ENCODE peak calls at places on chromosomes 16 and 17, in eight cellular contexts. One of them, this sample, is unnamed.

GRCh38 chr16:57997528-57998265 is 2.8 kb downstream of the ZNF319 start:
- DNase-seq in GM12865: no peak
- DNase-seq in pancreas: peak; percentile 74
- DNase-seq in neural progenitor cell: no peak
- DNase-seq in RWPE2: no peak
- DNase-seq in fibroblast of mammary gland: no peak
- DNase-seq in kidney: no peak
- DNase-seq in AG09309: no peak
- DNase-seq in this sample: no peak

GRCh38 chr16:12964466-12964865 is 63.1 kb downstream of the SHISA9 start:
- DNase-seq in GM12865: no peak
- DNase-seq in pancreas: no peak
- DNase-seq in neural progenitor cell: no peak
- DNase-seq in RWPE2: no peak
- DNase-seq in fibroblast of mammary gland: peak; percentile 4
- DNase-seq in kidney: no peak
- DNase-seq in AG09309: no peak
- DNase-seq in this sample: no peak

GRCh38 chr17:72456026-72456569 is 335.3 kb downstream of the SOX9 start:
- DNase-seq in GM12865: no peak
- DNase-seq in pancreas: no peak
- DNase-seq in neural progenitor cell: no peak
- DNase-seq in RWPE2: no peak
- DNase-seq in fibroblast of mammary gland: peak; percentile 40
- DNase-seq in kidney: no peak
- DNase-seq in AG09309: no peak
- DNase-seq in this sample: peak; percentile 60

GRCh38 chr16:46972971-46973456 is 460 bp downstream of the DNAJA2 start:
- DNase-seq in GM12865: peak; percentile 59
- DNase-seq in pancreas: peak; percentile 73
- DNase-seq in neural progenitor cell: peak; percentile 67
- DNase-seq in RWPE2: no peak
- DNase-seq in fibroblast of mammary gland: peak; percentile 12
- DNase-seq in kidney: peak; percentile 84
- DNase-seq in AG09309: no peak
- DNase-seq in this sample: no peak

GRCh38 chr17:69105907-69106730 is 35.6 kb downstream of the ABCA6 start:
- DNase-seq in GM12865: no peak
- DNase-seq in pancreas: no peak
- DNase-seq in neural progenitor cell: no peak
- DNase-seq in RWPE2: no peak
- DNase-seq in fibroblast of mammary gland: no peak
- DNase-seq in kidney: no peak
- DNase-seq in AG09309: no peak
- DNase-seq in this sample: no peak

GRCh38 chr17:63181856-63182255 is 215.8 kb downstream of the TANC2 start:
- DNase-seq in GM12865: no peak
- DNase-seq in pancreas: no peak
- DNase-seq in neural progenitor cell: no peak
- DNase-seq in RWPE2: no peak
- DNase-seq in fibroblast of mammary gland: no peak
- DNase-seq in kidney: no peak
- DNase-seq in AG09309: no peak
- DNase-seq in this sample: no peak

GRCh38 chr16:49453001-49453400 is 79.4 kb downstream of the C16orf78 start:
- DNase-seq in GM12865: no peak
- DNase-seq in pancreas: no peak
- DNase-seq in neural progenitor cell: no peak
- DNase-seq in RWPE2: peak; percentile 30
- DNase-seq in fibroblast of mammary gland: no peak
- DNase-seq in kidney: no peak
- DNase-seq in AG09309: no peak
- DNase-seq in this sample: no peak

GRCh38 chr16:87216148-87216823 is 100.9 kb downstream of the C16orf95 start:
- DNase-seq in GM12865: no peak
- DNase-seq in pancreas: no peak
- DNase-seq in neural progenitor cell: no peak
- DNase-seq in RWPE2: no peak
- DNase-seq in fibroblast of mammary gland: no peak
- DNase-seq in kidney: no peak
- DNase-seq in AG09309: no peak
- DNase-seq in this sample: no peak

GRCh38 chr17:42991471-42991870 is 6.7 kb upstream of the RPL27 start:
- DNase-seq in GM12865: no peak
- DNase-seq in pancreas: no peak
- DNase-seq in neural progenitor cell: no peak
- DNase-seq in RWPE2: no peak
- DNase-seq in fibroblast of mammary gland: no peak
- DNase-seq in kidney: no peak
- DNase-seq in AG09309: no peak
- DNase-seq in this sample: no peak

GRCh38 chr16:16021020-16021419 is 71.6 kb downstream of the ABCC1 start:
- DNase-seq in GM12865: no peak
- DNase-seq in pancreas: no peak
- DNase-seq in neural progenitor cell: no peak
- DNase-seq in RWPE2: no peak
- DNase-seq in fibroblast of mammary gland: no peak
- DNase-seq in kidney: no peak
- DNase-seq in AG09309: no peak
- DNase-seq in this sample: no peak

GRCh38 chr16:16022683-16023064 is 73.3 kb downstream of the ABCC1 start:
- DNase-seq in GM12865: no peak
- DNase-seq in pancreas: no peak
- DNase-seq in neural progenitor cell: no peak
- DNase-seq in RWPE2: no peak
- DNase-seq in fibroblast of mammary gland: no peak
- DNase-seq in kidney: no peak
- DNase-seq in AG09309: no peak
- DNase-seq in this sample: no peak

GRCh38 chr16:16021646-16021987 is 72.2 kb downstream of the ABCC1 start:
- DNase-seq in GM12865: no peak
- DNase-seq in pancreas: no peak
- DNase-seq in neural progenitor cell: no peak
- DNase-seq in RWPE2: no peak
- DNase-seq in fibroblast of mammary gland: no peak
- DNase-seq in kidney: no peak
- DNase-seq in AG09309: no peak
- DNase-seq in this sample: no peak

GRCh38 chr16:16020291-16020690 is 70.9 kb downstream of the ABCC1 start:
- DNase-seq in GM12865: no peak
- DNase-seq in pancreas: no peak
- DNase-seq in neural progenitor cell: no peak
- DNase-seq in RWPE2: no peak
- DNase-seq in fibroblast of mammary gland: no peak
- DNase-seq in kidney: no peak
- DNase-seq in AG09309: no peak
- DNase-seq in this sample: no peak

GRCh38 chr16:16021988-16022682 is 72.7 kb downstream of the ABCC1 start:
- DNase-seq in GM12865: no peak
- DNase-seq in pancreas: peak; percentile 95
- DNase-seq in neural progenitor cell: peak; percentile 54
- DNase-seq in RWPE2: peak; percentile 95
- DNase-seq in fibroblast of mammary gland: peak; percentile 98
- DNase-seq in kidney: peak; percentile 98
- DNase-seq in AG09309: peak; percentile 79
- DNase-seq in this sample: peak; percentile 95
- H3K4me3 ChIP-seq in GM12865: no peak overlapping the region
- H3K4me3 ChIP-seq in pancreas: no peak overlapping the region
- H3K4me3 ChIP-seq in neural progenitor cell: no peak overlapping the region
- H3K4me3 ChIP-seq in RWPE2: no peak overlapping the region
- H3K4me3 ChIP-seq in fibroblast of mammary gland: no peak overlapping the region
- H3K4me3 ChIP-seq in kidney: no peak overlapping the region
- H3K4me3 ChIP-seq in AG09309: no peak overlapping the region
- H3K4me3 ChIP-seq in this sample: no peak overlapping the region

GRCh38 chr17:79840204-79840988 is 1.2 kb upstream of the CBX4 start:
- DNase-seq in GM12865: peak; percentile 14
- DNase-seq in pancreas: peak; percentile 86
- DNase-seq in neural progenitor cell: peak; percentile 78
- DNase-seq in RWPE2: no peak
- DNase-seq in fibroblast of mammary gland: peak; percentile 41
- DNase-seq in kidney: peak; percentile 86
- DNase-seq in AG09309: no peak
- DNase-seq in this sample: peak; percentile 28

GRCh38 chr17:79838541-79839274 is 532 bp downstream of the CBX4 start:
- DNase-seq in GM12865: peak; percentile 66
- DNase-seq in pancreas: peak; percentile 79
- DNase-seq in neural progenitor cell: peak; percentile 87
- DNase-seq in RWPE2: no peak
- DNase-seq in fibroblast of mammary gland: peak; percentile 51
- DNase-seq in kidney: peak; percentile 88
- DNase-seq in AG09309: no peak
- DNase-seq in this sample: peak; percentile 76

GRCh38 chr17:79840989-79841286 is 1.7 kb upstream of the CBX4 start:
- DNase-seq in GM12865: no peak
- DNase-seq in pancreas: no peak
- DNase-seq in neural progenitor cell: no peak
- DNase-seq in RWPE2: no peak
- DNase-seq in fibroblast of mammary gland: no peak
- DNase-seq in kidney: no peak
- DNase-seq in AG09309: no peak
- DNase-seq in this sample: no peak

GRCh38 chr17:79837888-79838540 is 1.2 kb downstream of the CBX4 start:
- DNase-seq in GM12865: peak; percentile 62
- DNase-seq in pancreas: no peak
- DNase-seq in neural progenitor cell: peak; percentile 41
- DNase-seq in RWPE2: no peak
- DNase-seq in fibroblast of mammary gland: no peak
- DNase-seq in kidney: no peak
- DNase-seq in AG09309: no peak
- DNase-seq in this sample: no peak

DNA sequence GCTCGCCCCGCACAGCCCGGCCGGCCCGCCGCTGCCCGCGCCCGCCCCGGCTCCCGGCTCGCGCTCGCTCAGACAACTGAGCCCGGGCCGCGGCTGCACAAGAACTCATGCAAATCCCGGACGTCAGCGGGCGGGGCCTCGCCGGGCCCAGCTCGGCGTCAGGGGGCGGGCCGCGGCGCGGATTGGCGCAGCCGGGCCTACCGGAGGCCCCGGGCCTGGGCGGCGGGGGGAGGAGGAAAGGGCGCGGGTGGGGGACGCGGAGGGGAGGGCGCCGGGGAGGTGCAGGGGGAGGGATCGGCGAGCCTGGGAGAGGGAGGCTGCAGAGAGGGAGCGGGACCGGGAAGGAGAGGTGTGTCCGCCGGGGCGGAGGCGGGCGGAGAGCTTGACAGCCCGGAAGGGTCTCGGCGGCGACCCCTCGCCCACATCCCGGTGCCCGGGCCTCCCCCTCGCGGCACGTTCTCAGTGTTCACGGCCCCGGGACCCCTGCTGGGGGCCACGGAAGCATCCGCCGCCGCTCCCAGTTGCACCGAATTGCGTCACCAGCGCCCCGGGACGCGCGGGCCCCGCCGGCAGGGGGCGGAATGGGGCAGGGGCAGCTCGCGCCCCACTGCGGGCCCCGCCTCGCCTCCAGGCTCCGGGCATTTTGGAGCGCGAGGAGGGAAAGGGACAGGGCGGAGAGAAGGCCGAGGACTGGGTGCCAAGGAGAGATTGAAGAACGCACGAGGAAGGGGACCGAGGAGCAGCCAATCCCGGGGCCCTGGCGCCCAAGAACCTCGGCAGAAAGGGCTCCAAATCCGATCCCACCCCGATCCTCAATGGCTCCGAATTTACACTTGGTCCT is at the start of gene CBX4:
- DNase-seq in GM12865: peak; percentile 95
- DNase-seq in pancreas: peak; percentile 98
- DNase-seq in neural progenitor cell: peak; percentile 97
- DNase-seq in RWPE2: peak; percentile 95
- DNase-seq in fibroblast of mammary gland: peak; percentile 83
- DNase-seq in kidney: peak; percentile 99
- DNase-seq in AG09309: peak; percentile 61
- DNase-seq in this sample: peak; percentile 92
- TF ChIP-seq CTCF in GM12865: peak; percentile 66
- TF ChIP-seq CTCF in pancreas: peak; percentile 65
- TF ChIP-seq CTCF in neural progenitor cell: peak; percentile 69
- TF ChIP-seq CTCF in RWPE2: peak; percentile 85
- TF ChIP-seq CTCF in fibroblast of mammary gland: no peak
- TF ChIP-seq CTCF in kidney: peak; percentile 25
- TF ChIP-seq CTCF in AG09309: peak; percentile 41
- TF ChIP-seq CTCF in this sample: peak; percentile 55

GRCh38 chr16:10964039-10964890 is 19.9 kb downstream of the CLEC16A start:
- DNase-seq in GM12865: peak; percentile 91
- DNase-seq in pancreas: peak; percentile 89
- DNase-seq in neural progenitor cell: peak; percentile 90
- DNase-seq in RWPE2: peak; percentile 70
- DNase-seq in fibroblast of mammary gland: peak; percentile 82
- DNase-seq in kidney: peak; percentile 92
- DNase-seq in AG09309: no peak
- DNase-seq in this sample: peak; percentile 80
- H3K4me3 ChIP-seq in GM12865: peak overlapping the region; percentile 16
- H3K4me3 ChIP-seq in pancreas: no peak overlapping the region
- H3K4me3 ChIP-seq in neural progenitor cell: no peak overlapping the region
- H3K4me3 ChIP-seq in RWPE2: no peak overlapping the region
- H3K4me3 ChIP-seq in fibroblast of mammary gland: no peak overlapping the region
- H3K4me3 ChIP-seq in kidney: no peak overlapping the region
- H3K4me3 ChIP-seq in AG09309: no peak overlapping the region
- H3K4me3 ChIP-seq in this sample: no peak overlapping the region

GRCh38 chr16:3017806-3018506 is at the start of gene CLDN6:
- DNase-seq in GM12865: no peak
- DNase-seq in pancreas: peak; percentile 84
- DNase-seq in neural progenitor cell: peak; percentile 96
- DNase-seq in RWPE2: no peak
- DNase-seq in fibroblast of mammary gland: no peak
- DNase-seq in kidney: no peak
- DNase-seq in AG09309: no peak
- DNase-seq in this sample: no peak

GRCh38 chr16:3014971-3015370 is 2.2 kb downstream of the CLDN9 start:
- DNase-seq in GM12865: no peak
- DNase-seq in pancreas: no peak
- DNase-seq in neural progenitor cell: no peak
- DNase-seq in RWPE2: no peak
- DNase-seq in fibroblast of mammary gland: no peak
- DNase-seq in kidney: no peak
- DNase-seq in AG09309: no peak
- DNase-seq in this sample: no peak

GRCh38 chr16:3015865-3016521 is 2.0 kb downstream of the CLDN6 start:
- DNase-seq in GM12865: no peak
- DNase-seq in pancreas: no peak
- DNase-seq in neural progenitor cell: no peak
- DNase-seq in RWPE2: no peak
- DNase-seq in fibroblast of mammary gland: no peak
- DNase-seq in kidney: no peak
- DNase-seq in AG09309: no peak
- DNase-seq in this sample: no peak

GRCh38 chr16:3019594-3020246 is 448 bp upstream of the TNFRSF12A start:
- DNase-seq in GM12865: no peak
- DNase-seq in pancreas: no peak
- DNase-seq in neural progenitor cell: no peak
- DNase-seq in RWPE2: no peak
- DNase-seq in fibroblast of mammary gland: no peak
- DNase-seq in kidney: no peak
- DNase-seq in AG09309: no peak
- DNase-seq in this sample: no peak

DNA sequence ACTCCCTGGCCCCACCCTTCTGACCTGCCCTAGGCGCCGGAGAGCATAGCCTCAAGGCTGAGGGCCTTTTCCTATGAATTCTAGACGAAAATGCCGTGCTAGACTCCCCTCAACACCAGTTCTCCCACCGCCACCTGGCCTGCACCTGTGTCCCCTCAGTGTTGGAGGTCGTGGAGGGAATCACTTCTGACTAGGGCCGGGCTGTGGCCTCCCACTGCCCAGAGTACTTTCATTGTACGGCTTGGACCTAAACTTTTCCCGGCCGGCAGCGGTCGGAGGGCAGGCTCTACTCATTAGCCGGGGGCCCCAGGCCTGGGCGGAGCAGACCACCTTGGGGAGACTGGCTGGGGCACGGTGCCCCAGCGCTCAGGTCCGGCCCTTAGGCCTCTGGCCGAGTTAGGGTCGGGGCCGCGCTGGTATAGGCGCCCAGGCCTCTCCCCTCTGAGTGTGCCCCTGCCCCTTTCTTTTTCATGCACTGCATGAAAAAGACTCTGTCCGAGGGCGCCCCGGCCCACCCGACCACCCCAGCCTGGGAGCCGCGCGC is 649 bp downstream of the CLDN6 start:
- DNase-seq in GM12865: no peak
- DNase-seq in pancreas: peak; percentile 79
- DNase-seq in neural progenitor cell: peak; percentile 58
- DNase-seq in RWPE2: no peak
- DNase-seq in fibroblast of mammary gland: no peak
- DNase-seq in kidney: no peak
- DNase-seq in AG09309: no peak
- DNase-seq in this sample: no peak
- TF ChIP-seq CTCF in GM12865: no peak
- TF ChIP-seq CTCF in pancreas: no peak
- TF ChIP-seq CTCF in neural progenitor cell: no peak
- TF ChIP-seq CTCF in RWPE2: no peak
- TF ChIP-seq CTCF in fibroblast of mammary gland: no peak
- TF ChIP-seq CTCF in kidney: no peak
- TF ChIP-seq CTCF in AG09309: no peak
- TF ChIP-seq CTCF in this sample: no peak

This sample was measured in astrocyte of the spinal cord.